ENCODE peak calls at places on chromosome 11, in ten cellular contexts. One of them, this sample, is unnamed.

GRCh38 chr11:118625976-118626375 is 18.6 kb downstream of the PHLDB1 start:
- DNase-seq in left cardiac atrium: no peak
- DNase-seq in choroid plexus epithelial cell: no peak
- DNase-seq in activated T-cell treated with anti-CD3 and anti-CD28 coated beads for 24 hours: no peak
- DNase-seq in NB4: peak; percentile 24
- DNase-seq in tibial nerve: no peak
- DNase-seq in ureter: no peak
- DNase-seq in NCI-H1694: no peak
- DNase-seq in activated gamma-delta T cell treated with Interleukin-2 at 50 U/mL for 16 hours: no peak
- DNase-seq in ELR: no peak
- DNase-seq in this sample: no peak

GRCh38 chr11:59173080-59173963 is 1.4 kb downstream of the DTX4 start:
- DNase-seq in left cardiac atrium: peak; percentile 38
- DNase-seq in choroid plexus epithelial cell: no peak
- DNase-seq in activated T-cell treated with anti-CD3 and anti-CD28 coated beads for 24 hours: no peak
- DNase-seq in NB4: peak; percentile 20
- DNase-seq in tibial nerve: no peak
- DNase-seq in ureter: peak; percentile 66
- DNase-seq in NCI-H1694: no peak
- DNase-seq in activated gamma-delta T cell treated with Interleukin-2 at 50 U/mL for 16 hours: no peak
- DNase-seq in ELR: peak; percentile 30
- DNase-seq in this sample: no peak

GRCh38 chr11:15969701-15970329 is 386.5 kb downstream of the SOX6 start:
- DNase-seq in left cardiac atrium: no peak
- DNase-seq in choroid plexus epithelial cell: peak; percentile 82
- DNase-seq in activated T-cell treated with anti-CD3 and anti-CD28 coated beads for 24 hours: no peak
- DNase-seq in NB4: no peak
- DNase-seq in tibial nerve: no peak
- DNase-seq in ureter: no peak
- DNase-seq in NCI-H1694: no peak
- DNase-seq in activated gamma-delta T cell treated with Interleukin-2 at 50 U/mL for 16 hours: no peak
- DNase-seq in ELR: peak; percentile 59
- DNase-seq in this sample: no peak

GRCh38 chr11:125239585-125240331 is 75.2 kb downstream of the PKNOX2 start:
- DNase-seq in left cardiac atrium: no peak
- DNase-seq in choroid plexus epithelial cell: no peak
- DNase-seq in activated T-cell treated with anti-CD3 and anti-CD28 coated beads for 24 hours: no peak
- DNase-seq in NB4: no peak
- DNase-seq in tibial nerve: no peak
- DNase-seq in ureter: no peak
- DNase-seq in NCI-H1694: no peak
- DNase-seq in activated gamma-delta T cell treated with Interleukin-2 at 50 U/mL for 16 hours: no peak
- DNase-seq in ELR: no peak
- DNase-seq in this sample: no peak

GRCh38 chr11:74138572-74138971 is 32.2 kb downstream of the C2CD3 start:
- DNase-seq in left cardiac atrium: no peak
- DNase-seq in choroid plexus epithelial cell: peak; percentile 98
- DNase-seq in activated T-cell treated with anti-CD3 and anti-CD28 coated beads for 24 hours: no peak
- DNase-seq in NB4: no peak
- DNase-seq in tibial nerve: no peak
- DNase-seq in ureter: peak; percentile 47
- DNase-seq in NCI-H1694: no peak
- DNase-seq in activated gamma-delta T cell treated with Interleukin-2 at 50 U/mL for 16 hours: no peak
- DNase-seq in ELR: peak; percentile 96
- DNase-seq in this sample: no peak

GRCh38 chr11:27551127-27551526 is 44.6 kb upstream of the LIN7C start:
- DNase-seq in left cardiac atrium: no peak
- DNase-seq in choroid plexus epithelial cell: no peak
- DNase-seq in activated T-cell treated with anti-CD3 and anti-CD28 coated beads for 24 hours: no peak
- DNase-seq in NB4: no peak
- DNase-seq in tibial nerve: no peak
- DNase-seq in ureter: no peak
- DNase-seq in NCI-H1694: no peak
- DNase-seq in activated gamma-delta T cell treated with Interleukin-2 at 50 U/mL for 16 hours: no peak
- DNase-seq in ELR: no peak
- DNase-seq in this sample: no peak

GRCh38 chr11:96388891-96389603 is 665 bp downstream of the CCDC82 start:
- DNase-seq in left cardiac atrium: no peak
- DNase-seq in choroid plexus epithelial cell: no peak
- DNase-seq in activated T-cell treated with anti-CD3 and anti-CD28 coated beads for 24 hours: no peak
- DNase-seq in NB4: no peak
- DNase-seq in tibial nerve: no peak
- DNase-seq in ureter: no peak
- DNase-seq in NCI-H1694: peak; percentile 24
- DNase-seq in activated gamma-delta T cell treated with Interleukin-2 at 50 U/mL for 16 hours: no peak
- DNase-seq in ELR: peak; percentile 75
- DNase-seq in this sample: no peak

GRCh38 chr11:13595166-13595565 is 73.3 kb upstream of the FAR1 start:
- DNase-seq in left cardiac atrium: no peak
- DNase-seq in choroid plexus epithelial cell: peak; percentile 5
- DNase-seq in activated T-cell treated with anti-CD3 and anti-CD28 coated beads for 24 hours: no peak
- DNase-seq in NB4: no peak
- DNase-seq in tibial nerve: no peak
- DNase-seq in ureter: no peak
- DNase-seq in NCI-H1694: no peak
- DNase-seq in activated gamma-delta T cell treated with Interleukin-2 at 50 U/mL for 16 hours: no peak
- DNase-seq in ELR: peak; percentile 65
- DNase-seq in this sample: no peak

GRCh38 chr11:62360685-62361084 is 23.4 kb downstream of the ASRGL1 start:
- DNase-seq in left cardiac atrium: no peak
- DNase-seq in choroid plexus epithelial cell: no peak
- DNase-seq in activated T-cell treated with anti-CD3 and anti-CD28 coated beads for 24 hours: no peak
- DNase-seq in NB4: no peak
- DNase-seq in tibial nerve: no peak
- DNase-seq in ureter: no peak
- DNase-seq in NCI-H1694: no peak
- DNase-seq in activated gamma-delta T cell treated with Interleukin-2 at 50 U/mL for 16 hours: no peak
- DNase-seq in ELR: no peak
- DNase-seq in this sample: no peak

GRCh38 chr11:64770120-64770519 is 8.2 kb downstream of the SF1 start:
- DNase-seq in left cardiac atrium: peak; percentile 14
- DNase-seq in choroid plexus epithelial cell: no peak
- DNase-seq in activated T-cell treated with anti-CD3 and anti-CD28 coated beads for 24 hours: no peak
- DNase-seq in NB4: no peak
- DNase-seq in tibial nerve: no peak
- DNase-seq in ureter: no peak
- DNase-seq in NCI-H1694: no peak
- DNase-seq in activated gamma-delta T cell treated with Interleukin-2 at 50 U/mL for 16 hours: no peak
- DNase-seq in ELR: no peak
- DNase-seq in this sample: no peak

GRCh38 chr11:85756401-85757200 is 54.3 kb downstream of the SYTL2 start:
- DNase-seq in left cardiac atrium: no peak
- DNase-seq in choroid plexus epithelial cell: no peak
- DNase-seq in activated T-cell treated with anti-CD3 and anti-CD28 coated beads for 24 hours: no peak
- DNase-seq in NB4: no peak
- DNase-seq in tibial nerve: no peak
- DNase-seq in ureter: no peak
- DNase-seq in NCI-H1694: no peak
- DNase-seq in activated gamma-delta T cell treated with Interleukin-2 at 50 U/mL for 16 hours: peak; percentile 54
- DNase-seq in ELR: no peak
- DNase-seq in this sample: no peak

GRCh38 chr11:75429902-75430691 is 2.9 kb downstream of the KLHL35 start:
- DNase-seq in left cardiac atrium: peak; percentile 78
- DNase-seq in choroid plexus epithelial cell: peak; percentile 70
- DNase-seq in activated T-cell treated with anti-CD3 and anti-CD28 coated beads for 24 hours: peak; percentile 43
- DNase-seq in NB4: peak; percentile 46
- DNase-seq in tibial nerve: peak; percentile 44
- DNase-seq in ureter: peak; percentile 61
- DNase-seq in NCI-H1694: no peak
- DNase-seq in activated gamma-delta T cell treated with Interleukin-2 at 50 U/mL for 16 hours: peak; percentile 32
- DNase-seq in ELR: peak; percentile 52
- DNase-seq in this sample: peak; percentile 52

GRCh38 chr11:112903310-112903709 is 57.9 kb upstream of the NCAM1 start:
- DNase-seq in left cardiac atrium: no peak
- DNase-seq in choroid plexus epithelial cell: no peak
- DNase-seq in activated T-cell treated with anti-CD3 and anti-CD28 coated beads for 24 hours: no peak
- DNase-seq in NB4: no peak
- DNase-seq in tibial nerve: no peak
- DNase-seq in ureter: no peak
- DNase-seq in NCI-H1694: no peak
- DNase-seq in activated gamma-delta T cell treated with Interleukin-2 at 50 U/mL for 16 hours: no peak
- DNase-seq in ELR: no peak
- DNase-seq in this sample: peak; percentile 65

GRCh38 chr11:2166091-2166851 is 5.3 kb upstream of the INS start:
- DNase-seq in left cardiac atrium: no peak
- DNase-seq in choroid plexus epithelial cell: peak; percentile 23
- DNase-seq in activated T-cell treated with anti-CD3 and anti-CD28 coated beads for 24 hours: no peak
- DNase-seq in NB4: peak; percentile 37
- DNase-seq in tibial nerve: no peak
- DNase-seq in ureter: no peak
- DNase-seq in NCI-H1694: no peak
- DNase-seq in activated gamma-delta T cell treated with Interleukin-2 at 50 U/mL for 16 hours: peak; percentile 35
- DNase-seq in ELR: peak; percentile 49
- DNase-seq in this sample: no peak